ENCODE peak calls at places on chromosomes 5 and 9, in four cellular contexts. One of them, this sample, is unnamed.

GRCh38 chr5:112933651-112934365 is 11.8 kb upstream of the REEP5 start:
- DNase-seq in effector memory CD8-positive, alpha-beta T cell: no peak
- DNase-seq in skeletal muscle cell: no peak
- DNase-seq in HEK293T: no peak
- DNase-seq in this sample: no peak

GRCh38 chr9:35225677-35226076 is 63.9 kb downstream of the UNC13B start:
- DNase-seq in skeletal muscle cell: no peak
- DNase-seq in HEK293T: no peak
- DNase-seq in effector memory CD8-positive, alpha-beta T cell: no peak
- DNase-seq in this sample: no peak

GRCh38 chr5:134022333-134022732 is 17.6 kb upstream of the VDAC1 start:
- DNase-seq in effector memory CD8-positive, alpha-beta T cell: no peak
- DNase-seq in skeletal muscle cell: no peak
- DNase-seq in HEK293T: no peak
- DNase-seq in this sample: no peak

GRCh38 chr5:1003296-1003937 is 5.2 kb upstream of the NKD2 start:
- DNase-seq in effector memory CD8-positive, alpha-beta T cell: no peak
- DNase-seq in HEK293T: no peak
- DNase-seq in skeletal muscle cell: no peak
- DNase-seq in this sample: no peak

GRCh38 chr5:159768243-159768642 is 148.0 kb upstream of the ADRA1B start:
- DNase-seq in skeletal muscle cell: no peak
- DNase-seq in effector memory CD8-positive, alpha-beta T cell: no peak
- DNase-seq in HEK293T: no peak
- DNase-seq in this sample: no peak

GRCh38 chr9:134136997-134137302 is 1.1 kb downstream of the WDR5 start:
- DNase-seq in effector memory CD8-positive, alpha-beta T cell: no peak
- DNase-seq in HEK293T: no peak
- DNase-seq in skeletal muscle cell: no peak
- DNase-seq in this sample: no peak

GRCh38 chr5:32325067-32325466 is 12.3 kb upstream of the MTMR12 start:
- DNase-seq in skeletal muscle cell: peak
- DNase-seq in HEK293T: no peak
- DNase-seq in effector memory CD8-positive, alpha-beta T cell: no peak
- DNase-seq in this sample: no peak

GRCh38 chr5:67094476-67095300 is 101.9 kb downstream of the CD180 start:
- DNase-seq in HEK293T: peak
- DNase-seq in skeletal muscle cell: peak
- DNase-seq in effector memory CD8-positive, alpha-beta T cell: no peak
- DNase-seq in this sample: no peak

GRCh38 chr5:147935032-147935431 is 28.7 kb upstream of the C5orf46 start:
- DNase-seq in effector memory CD8-positive, alpha-beta T cell: no peak
- DNase-seq in HEK293T: peak
- DNase-seq in skeletal muscle cell: no peak
- DNase-seq in this sample: no peak